ENCODE peak calls at places on chromosomes 2 and 18, in four cellular contexts. One of them, this sample, is unnamed.

GRCh38 chr2:155815851-155816250 is 516.7 kb downstream of the NR4A2 start:
- DNase-seq in cardiac muscle cell: peak; percentile 37
- DNase-seq in CD4-positive, alpha-beta memory T cell: no peak
- DNase-seq in globus pallidus: peak; percentile 76
- DNase-seq in this sample: peak; percentile 70

GRCh38 chr2:217047209-217047998 is 187.5 kb upstream of the TNP1 start:
- DNase-seq in cardiac muscle cell: no peak
- DNase-seq in CD4-positive, alpha-beta memory T cell: no peak
- DNase-seq in globus pallidus: no peak
- DNase-seq in this sample: no peak

GRCh38 chr18:32284284-32284683 is 94.4 kb downstream of the MEP1B start:
- DNase-seq in cardiac muscle cell: no peak
- DNase-seq in CD4-positive, alpha-beta memory T cell: no peak
- DNase-seq in globus pallidus: no peak
- DNase-seq in this sample: no peak

GRCh38 chr2:120541972-120542670 is 193.5 kb upstream of the GLI2 start:
- DNase-seq in cardiac muscle cell: no peak
- DNase-seq in CD4-positive, alpha-beta memory T cell: no peak
- DNase-seq in globus pallidus: no peak
- DNase-seq in this sample: no peak

GRCh38 chr18:31500161-31500688 is 2.2 kb downstream of the DSG2 start:
- DNase-seq in cardiac muscle cell: peak; percentile 38
- DNase-seq in CD4-positive, alpha-beta memory T cell: no peak
- DNase-seq in globus pallidus: no peak
- DNase-seq in this sample: no peak

GRCh38 chr2:37688771-37689468 is 17.5 kb upstream of the CDC42EP3 start:
- DNase-seq in cardiac muscle cell: peak; percentile 19
- DNase-seq in CD4-positive, alpha-beta memory T cell: no peak
- DNase-seq in globus pallidus: no peak
- DNase-seq in this sample: no peak

GRCh38 chr18:79819951-79820351 is 22.2 kb downstream of the KCNG2 start:
- DNase-seq in cardiac muscle cell: no peak
- DNase-seq in CD4-positive, alpha-beta memory T cell: no peak
- DNase-seq in globus pallidus: peak; percentile 60
- DNase-seq in this sample: peak; percentile 82

GRCh38 chr2:46650556-46651001 is 171.2 kb downstream of the TMEM247 start:
- DNase-seq in cardiac muscle cell: peak; percentile 91
- DNase-seq in CD4-positive, alpha-beta memory T cell: peak; percentile 73
- DNase-seq in globus pallidus: peak; percentile 79
- DNase-seq in this sample: peak; percentile 88

GRCh38 chr2:113806217-113806913 is 49.9 kb upstream of the SLC35F5 start:
- DNase-seq in cardiac muscle cell: no peak
- DNase-seq in CD4-positive, alpha-beta memory T cell: no peak
- DNase-seq in globus pallidus: no peak
- DNase-seq in this sample: no peak

GRCh38 chr2:71831208-71831577 is 316.5 kb downstream of the CYP26B1 start:
- DNase-seq in cardiac muscle cell: peak; percentile 37
- DNase-seq in CD4-positive, alpha-beta memory T cell: no peak
- DNase-seq in globus pallidus: no peak
- DNase-seq in this sample: no peak

GRCh38 chr2:84946204-84947009 is 24.6 kb upstream of the KCMF1 start:
- DNase-seq in cardiac muscle cell: no peak
- DNase-seq in CD4-positive, alpha-beta memory T cell: peak; percentile 51
- DNase-seq in globus pallidus: no peak
- DNase-seq in this sample: peak; percentile 17

GRCh38 chr2:151827564-151828142 is 568 bp downstream of the ARL5A start:
- DNase-seq in cardiac muscle cell: peak; percentile 40
- DNase-seq in CD4-positive, alpha-beta memory T cell: peak; percentile 12
- DNase-seq in globus pallidus: peak; percentile 27
- DNase-seq in this sample: no peak

GRCh38 chr2:192123847-192124246 is 70.9 kb downstream of the TMEFF2 start:
- DNase-seq in cardiac muscle cell: no peak
- DNase-seq in CD4-positive, alpha-beta memory T cell: no peak
- DNase-seq in globus pallidus: peak; percentile 58
- DNase-seq in this sample: peak; percentile 74

GRCh38 chr2:216404010-216404618 is 8.2 kb upstream of the SMARCAL1 start:
- DNase-seq in cardiac muscle cell: peak; percentile 44
- DNase-seq in CD4-positive, alpha-beta memory T cell: peak; percentile 43
- DNase-seq in globus pallidus: peak; percentile 10
- DNase-seq in this sample: no peak

GRCh38 chr2:86410581-86410980 is 30.6 kb upstream of the KDM3A start:
- DNase-seq in cardiac muscle cell: no peak
- DNase-seq in CD4-positive, alpha-beta memory T cell: no peak
- DNase-seq in globus pallidus: no peak
- DNase-seq in this sample: no peak

GRCh38 chr18:5967007-5967406 is 71.7 kb upstream of the TMEM200C start:
- DNase-seq in cardiac muscle cell: no peak
- DNase-seq in CD4-positive, alpha-beta memory T cell: no peak
- DNase-seq in globus pallidus: no peak
- DNase-seq in this sample: no peak

GRCh38 chr18:67109535-67109934 is 407.0 kb downstream of the DSEL start:
- DNase-seq in cardiac muscle cell: no peak
- DNase-seq in CD4-positive, alpha-beta memory T cell: no peak
- DNase-seq in globus pallidus: no peak
- DNase-seq in this sample: no peak

GRCh38 chr2:43068730-43069517 is 157.5 kb downstream of the ZFP36L2 start:
- DNase-seq in cardiac muscle cell: no peak
- DNase-seq in CD4-positive, alpha-beta memory T cell: no peak
- DNase-seq in globus pallidus: no peak
- DNase-seq in this sample: no peak

GRCh38 chr2:137748533-137748932 is 215.7 kb upstream of the HNMT start:
- DNase-seq in cardiac muscle cell: no peak
- DNase-seq in CD4-positive, alpha-beta memory T cell: no peak
- DNase-seq in globus pallidus: no peak
- DNase-seq in this sample: no peak

GRCh38 chr2:194135463-194135862 is 1521.6 kb upstream of the SLC39A10 start:
- DNase-seq in cardiac muscle cell: no peak
- DNase-seq in CD4-positive, alpha-beta memory T cell: no peak
- DNase-seq in globus pallidus: no peak
- DNase-seq in this sample: no peak

GRCh38 chr18:64405161-64405560 is 256.3 kb upstream of the LINC00305 start:
- DNase-seq in cardiac muscle cell: no peak
- DNase-seq in CD4-positive, alpha-beta memory T cell: no peak
- DNase-seq in globus pallidus: no peak
- DNase-seq in this sample: no peak

GRCh38 chr2:102717308-102718018 is 44.4 kb upstream of the TMEM182 start:
- DNase-seq in cardiac muscle cell: no peak
- DNase-seq in CD4-positive, alpha-beta memory T cell: no peak
- DNase-seq in globus pallidus: no peak
- DNase-seq in this sample: no peak

GRCh38 chr18:48728204-48728833 is 189.5 kb downstream of the CTIF start:
- DNase-seq in cardiac muscle cell: no peak
- DNase-seq in CD4-positive, alpha-beta memory T cell: no peak
- DNase-seq in globus pallidus: no peak
- DNase-seq in this sample: no peak

GRCh38 chr18:31030574-31031278 is 11.8 kb downstream of the DSC3 start:
- DNase-seq in cardiac muscle cell: no peak
- DNase-seq in CD4-positive, alpha-beta memory T cell: no peak
- DNase-seq in globus pallidus: no peak
- DNase-seq in this sample: no peak

GRCh38 chr2:15642334-15643208 is 50.9 kb downstream of the DDX1 start:
- DNase-seq in cardiac muscle cell: no peak
- DNase-seq in CD4-positive, alpha-beta memory T cell: no peak
- DNase-seq in globus pallidus: no peak
- DNase-seq in this sample: no peak

GRCh38 chr2:85717308-85718005 is 23.3 kb downstream of the GNLY start:
- DNase-seq in cardiac muscle cell: no peak
- DNase-seq in CD4-positive, alpha-beta memory T cell: no peak
- DNase-seq in globus pallidus: no peak
- DNase-seq in this sample: no peak

GRCh38 chr2:20469595-20469994 is 22.7 kb downstream of the RHOB start:
- DNase-seq in cardiac muscle cell: no peak
- DNase-seq in CD4-positive, alpha-beta memory T cell: no peak
- DNase-seq in globus pallidus: no peak
- DNase-seq in this sample: no peak

GRCh38 chr2:120735750-120736170 is at the start of gene GLI2:
- DNase-seq in cardiac muscle cell: peak; percentile 93
- DNase-seq in CD4-positive, alpha-beta memory T cell: no peak
- DNase-seq in globus pallidus: peak; percentile 58
- DNase-seq in this sample: peak; percentile 40

GRCh38 chr2:106561803-106562202 is 74.6 kb downstream of the CD8B2 start:
- DNase-seq in cardiac muscle cell: no peak
- DNase-seq in CD4-positive, alpha-beta memory T cell: no peak
- DNase-seq in globus pallidus: no peak
- DNase-seq in this sample: no peak

GRCh38 chr18:22282311-22283235 is 113.2 kb downstream of the GATA6 start:
- DNase-seq in cardiac muscle cell: no peak
- DNase-seq in CD4-positive, alpha-beta memory T cell: peak; percentile 62
- DNase-seq in globus pallidus: no peak
- DNase-seq in this sample: no peak

GRCh38 chr18:73842795-73843394 is 304.7 kb downstream of the FBXO15 start:
- DNase-seq in cardiac muscle cell: peak; percentile 76
- DNase-seq in CD4-positive, alpha-beta memory T cell: no peak
- DNase-seq in globus pallidus: peak; percentile 35
- DNase-seq in this sample: peak; percentile 51

GRCh38 chr2:88626171-88627054 is 851 bp downstream of the EIF2AK3 start:
- DNase-seq in cardiac muscle cell: no peak
- DNase-seq in CD4-positive, alpha-beta memory T cell: peak; percentile 58
- DNase-seq in globus pallidus: peak; percentile 9
- DNase-seq in this sample: peak; percentile 14

GRCh38 chr2:144705328-144706245 is 185.7 kb upstream of the ZEB2 start:
- DNase-seq in cardiac muscle cell: no peak
- DNase-seq in CD4-positive, alpha-beta memory T cell: no peak
- DNase-seq in globus pallidus: no peak
- DNase-seq in this sample: no peak

GRCh38 chr2:28129955-28130695 is 239.6 kb downstream of the BABAM2 start:
- DNase-seq in cardiac muscle cell: no peak
- DNase-seq in CD4-positive, alpha-beta memory T cell: no peak
- DNase-seq in globus pallidus: no peak
- DNase-seq in this sample: no peak

GRCh38 chr2:103868394-103868793 is 985.5 kb upstream of the POU3F3 start:
- DNase-seq in cardiac muscle cell: no peak
- DNase-seq in CD4-positive, alpha-beta memory T cell: no peak
- DNase-seq in globus pallidus: no peak
- DNase-seq in this sample: no peak

GRCh38 chr18:48934708-48935432 is 15.9 kb downstream of the SMAD7 start:
- DNase-seq in cardiac muscle cell: peak; percentile 58
- DNase-seq in CD4-positive, alpha-beta memory T cell: no peak
- DNase-seq in globus pallidus: peak; percentile 54
- DNase-seq in this sample: peak; percentile 66

GRCh38 chr18:44758821-44759624 is 78.3 kb downstream of the SETBP1 start:
- DNase-seq in cardiac muscle cell: no peak
- DNase-seq in CD4-positive, alpha-beta memory T cell: no peak
- DNase-seq in globus pallidus: peak; percentile 51
- DNase-seq in this sample: peak; percentile 78

GRCh38 chr18:69680128-69680527 is 267.5 kb downstream of the CD226 start:
- DNase-seq in cardiac muscle cell: no peak
- DNase-seq in CD4-positive, alpha-beta memory T cell: no peak
- DNase-seq in globus pallidus: no peak
- DNase-seq in this sample: no peak

GRCh38 chr2:241272298-241272721 is 43.2 kb downstream of the HDLBP start:
- DNase-seq in cardiac muscle cell: peak; percentile 73
- DNase-seq in CD4-positive, alpha-beta memory T cell: no peak
- DNase-seq in globus pallidus: no peak
- DNase-seq in this sample: no peak